ENCODE peak calls at places on chromosome 9, in four cellular contexts. X is IMR-90, C is fibroblast of lung, H is heart left ventricle. R is an unnamed sample. For H3K4me1, the result is how much of the 10 kb centered on the place peaks cover.

GRCh38 chr9:13568446-13568845 is 289.0 kb upstream of the MPDZ start:
- DNase-seq in X (no peak), C (peak), H (no peak), R (no peak)

GRCh38 chr9:84862786-84863185 is 193.3 kb downstream of the NTRK2 start:
- DNase-seq in X (no peak), C (peak), H (peak), R (no peak)

GRCh38 chr9:89755835-89756234 is 151.0 kb downstream of the GADD45G start:
- DNase-seq in X (peak), C (peak), H (peak), R (no peak)

GRCh38 chr9:118992813-118993747 is 376.2 kb downstream of the BRINP1 start:
- DNase-seq in X (no peak), C (peak), H (no peak), R (no peak)

GRCh38 chr9:114505187-114506081 is at the start of gene WHRN:
- DNase-seq in X (peak), C (peak), H (peak), R (peak)

GRCh38 chr9:93223241-93224180 is 39.6 kb downstream of the WNK2 start:
- DNase-seq in X (peak), C (peak), H (peak), R (no peak)

GRCh38 chr9:698276-698675 is 143.2 kb upstream of the DMRT1 start:
- DNase-seq in X (peak), C (peak), H (no peak), R (no peak)

GRCh38 chr9:9874270-9874669 is 738.5 kb downstream of the PTPRD start:
- DNase-seq in X (no peak), C (no peak), H (no peak), R (no peak)

GRCh38 chr9:8859416-8859815 is 1059.8 kb upstream of the DMAC1 start:
- DNase-seq in X (no peak), C (no peak), H (no peak), R (no peak)

GRCh38 chr9:116644099-116644688 is 42.9 kb upstream of the TRIM32 start:
- DNase-seq in X (peak), C (peak), H (no peak), R (no peak)

GRCh38 chr9:137463931-137464290 is 4.8 kb upstream of the NSMF start:
- DNase-seq in X (no peak), C (no peak), H (peak), R (no peak)

GRCh38 chr9:109975574-109976327 is 195.8 kb downstream of the PALM2AKAP2 start:
- DNase-seq in X (peak), C (peak), H (no peak), R (no peak)

GRCh38 chr9:107295995-107296394 is 12.9 kb downstream of the RAD23B start:
- DNase-seq in X (no peak), C (no peak), H (no peak), R (no peak)
- H3K4me1 ChIP-seq in X (under half), C (under half), H (under half), R (under half)

DNA sequence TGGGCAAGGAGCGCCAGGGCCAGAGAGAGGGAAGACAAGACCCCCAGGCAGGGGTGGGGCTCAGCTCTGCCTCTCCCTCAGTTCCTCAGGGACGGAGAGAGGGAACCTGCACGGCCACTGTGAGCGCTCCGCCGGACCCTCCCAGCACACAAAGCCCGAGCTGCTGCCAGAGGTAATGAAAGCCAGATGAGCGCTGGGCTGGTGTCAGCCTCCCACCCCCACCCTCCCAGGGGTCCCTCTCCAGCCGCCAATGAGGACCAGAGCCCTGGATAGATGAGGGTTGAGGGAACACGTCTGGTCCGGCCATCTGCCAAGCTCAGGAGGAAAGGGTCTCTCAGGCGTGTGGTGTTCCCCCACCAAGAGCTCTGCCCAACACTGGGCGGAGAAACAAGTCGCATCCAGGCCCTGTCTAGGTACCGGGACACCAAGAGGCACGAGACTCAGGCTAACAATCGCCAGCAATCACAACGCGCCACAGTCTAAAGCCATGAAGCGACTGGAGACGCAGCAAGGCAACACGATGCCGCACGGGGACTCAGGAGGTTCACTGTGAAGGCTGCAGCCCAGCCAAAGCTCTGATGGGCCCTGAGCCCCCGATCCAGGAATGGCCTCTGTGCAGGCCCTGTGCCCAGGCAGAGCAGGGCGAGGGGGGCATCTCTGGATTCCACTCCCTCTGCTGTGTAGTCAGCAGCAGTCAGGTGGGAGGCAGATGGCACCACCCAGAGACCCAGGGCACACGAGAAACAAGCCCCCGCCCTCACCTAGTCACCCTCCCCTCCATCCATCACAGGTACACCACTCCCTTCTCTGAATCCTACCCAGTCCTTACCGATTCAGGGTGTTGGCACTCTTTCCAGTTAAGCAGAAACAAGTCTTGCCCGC is 1.3 kb downstream of the RALGDS start:
- DNase-seq in X (peak), C (peak), H (no peak), R (peak)
- H3K4me1 ChIP-seq in X (under half), C (under half), H (half or more), R (half or more)

GRCh38 chr9:33446507-33447403 is 638 bp downstream of the AQP3 start:
- DNase-seq in X (peak), C (peak), H (peak), R (no peak)
- H3K4me1 ChIP-seq in X (under half), C (under half), H (under half), R (under half)

GRCh38 chr9:134062461-134063087 is 5.3 kb downstream of the BRD3 start:
- DNase-seq in X (no peak), C (no peak), H (no peak), R (peak)

GRCh38 chr9:134061019-134061687 is 6.7 kb downstream of the BRD3 start:
- DNase-seq in X (no peak), C (no peak), H (no peak), R (peak)

GRCh38 chr9:134063088-134063875 is 4.5 kb downstream of the BRD3 start:
- DNase-seq in X (no peak), C (no peak), H (no peak), R (peak)

GRCh38 chr9:134060546-134060945 is 7.3 kb downstream of the BRD3 start:
- DNase-seq in X (no peak), C (no peak), H (no peak), R (peak)

DNA sequence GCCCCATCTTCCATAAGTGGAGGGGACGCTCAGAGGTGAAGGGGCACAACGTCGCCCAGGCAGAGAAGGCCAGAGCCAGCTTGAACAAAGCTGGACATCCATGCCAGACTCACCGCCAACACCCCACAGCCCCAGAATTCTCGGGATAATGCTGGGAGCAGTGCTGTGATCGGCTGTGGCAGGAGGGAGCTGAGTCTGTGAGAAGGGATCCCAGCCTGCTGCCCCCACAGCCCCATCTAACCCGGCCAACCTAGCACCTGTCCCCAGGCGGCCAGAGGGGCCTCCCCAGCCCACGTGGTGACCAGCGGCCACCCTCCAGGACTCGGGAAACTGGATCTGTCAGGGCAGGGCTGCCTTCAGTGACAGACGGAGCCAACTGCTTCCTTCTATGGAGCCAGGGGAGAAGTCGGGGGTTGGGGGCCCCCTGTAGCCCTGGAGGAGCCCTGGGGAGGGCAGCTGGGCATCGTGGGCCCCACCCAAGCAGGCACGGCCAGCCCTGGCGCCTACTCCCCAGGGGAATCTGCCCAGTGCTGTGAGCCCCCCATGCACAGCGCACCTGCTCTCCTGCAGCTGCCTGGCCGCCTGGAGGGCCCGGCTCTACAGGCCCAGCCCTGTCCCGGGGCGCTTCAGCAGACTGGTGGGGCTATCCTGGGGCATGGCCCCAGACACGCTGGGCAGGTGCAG is 6.0 kb downstream of the BRD3 start:
- DNase-seq in X (no peak), C (no peak), H (no peak), R (peak)
- H3K4me1 ChIP-seq in X (under half), C (under half), H (under half), R (half or more)

DNA sequence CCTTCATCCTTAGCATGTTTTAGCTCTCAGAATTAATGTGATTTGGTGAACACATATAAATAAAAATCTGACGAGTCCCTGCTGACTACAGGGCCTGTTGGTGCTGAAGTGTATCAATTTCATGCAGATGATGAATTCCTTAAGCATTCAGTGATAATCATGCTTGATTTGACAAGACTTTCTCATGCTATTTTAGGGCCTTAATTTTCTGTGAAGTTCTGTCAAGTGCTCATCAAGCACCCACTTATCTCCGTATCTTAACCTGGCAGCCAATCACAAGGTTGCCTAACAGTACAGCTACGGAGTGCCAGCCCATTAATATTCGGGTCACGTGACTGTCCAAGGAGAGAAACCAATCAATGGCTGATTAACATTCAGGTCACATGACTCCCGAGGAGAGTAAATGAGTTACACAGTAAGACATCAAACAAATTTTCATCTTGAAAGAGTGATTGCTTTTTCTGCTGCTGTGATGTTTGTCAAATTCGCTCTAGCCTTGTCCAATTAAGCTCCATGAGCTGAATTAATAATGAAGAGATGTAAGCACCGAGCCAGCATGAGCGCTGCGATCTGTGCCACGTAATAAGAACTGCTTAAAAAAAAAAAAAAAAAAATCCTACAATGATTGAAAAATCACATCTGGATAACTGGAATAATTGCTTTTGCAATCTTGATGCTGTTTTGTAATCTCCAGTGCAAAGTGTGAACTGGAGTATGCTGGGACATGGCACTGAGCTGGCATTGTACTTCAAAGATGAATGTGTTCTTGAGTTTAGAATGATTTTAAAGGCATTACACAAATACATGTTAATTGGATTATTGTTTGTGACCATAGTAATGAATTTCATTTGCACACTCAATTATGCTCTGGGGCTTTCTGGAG is 104.3 kb upstream of the SPATA31D4 start:
- DNase-seq in X (no peak), C (no peak), H (no peak), R (no peak)
- H3K4me1 ChIP-seq in X (under half), C (under half), H (under half), R (under half)

GRCh38 chr9:129558551-129559505 is 62.1 kb downstream of the C9orf50 start:
- DNase-seq in X (no peak), C (no peak), H (no peak), R (no peak)

GRCh38 chr9:129558063-129558550 is 62.8 kb downstream of the C9orf50 start:
- DNase-seq in X (no peak), C (no peak), H (no peak), R (no peak)

GRCh38 chr9:129560849-129561248 is 60.1 kb downstream of the C9orf50 start:
- DNase-seq in X (no peak), C (no peak), H (no peak), R (no peak)

GRCh38 chr9:129557192-129558036 is 63.5 kb downstream of the C9orf50 start:
- DNase-seq in X (peak), C (peak), H (no peak), R (no peak)

DNA sequence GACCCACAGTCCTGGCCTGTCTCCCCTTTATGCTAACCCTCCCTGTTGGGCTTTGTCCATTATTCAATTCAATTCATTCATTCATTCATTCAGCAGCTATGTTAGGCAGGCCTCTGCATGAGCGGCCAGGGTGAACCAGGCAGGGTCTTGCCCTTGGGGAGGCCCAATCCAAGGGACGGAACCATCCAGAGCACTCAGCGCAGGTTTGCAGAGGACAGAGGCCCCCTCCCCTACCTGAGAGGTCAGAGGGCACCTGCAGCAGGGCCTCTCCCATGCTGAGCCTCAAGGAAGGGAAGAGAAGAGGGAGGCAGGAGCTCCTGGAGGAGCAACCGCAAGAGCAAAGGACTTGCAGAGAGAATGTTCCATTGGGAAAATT is 61.4 kb downstream of the C9orf50 start:
- DNase-seq in X (no peak), C (no peak), H (no peak), R (no peak)
- H3K4me1 ChIP-seq in X (under half), C (under half), H (under half), R (under half)